ENCODE peak calls at places on chromosome 17, in six cellular contexts. Y is ascending aorta; J is fibroblast of villous mesenchyme; V is activated T-helper 1 cell treated with anti-CD3 and anti-CD28 coated beads, Interleukin-12 subunit alpha, Interleukin-12 subunit beta, Interleukin-2, Interleukin-4 antibody, amounts not matched to agents 30 ng/mL and 10 ng/mL and 1 ng/mL, durations not matched to agents 14 hours and 24 hours and 36 hours; F is uterus; C is EL. N is an unnamed sample.

GRCh38 chr17:67265620-67266019 is 20.6 kb upstream of the HELZ start:
- DNase-seq in F (no peak), Y (no peak), V (no peak), C (no peak), J (no peak), N (no peak)

GRCh38 chr17:66533572-66533971 is 231.2 kb downstream of the PRKCA start:
- DNase-seq in J (peak; percentile 87), F (peak; percentile 48), V (no peak), C (no peak), Y (no peak), N (no peak)

GRCh38 chr17:20202141-20202574 is 193.0 kb downstream of the SPECC1 start:
- DNase-seq in V (no peak), J (no peak), C (no peak), Y (no peak), F (no peak), N (no peak)

GRCh38 chr17:69597898-69598692 is 183.6 kb downstream of the MAP2K6 start:
- DNase-seq in J (peak; percentile 71), Y (no peak), F (no peak), C (peak; percentile 69), V (no peak), N (no peak)

GRCh38 chr17:48751172-48751571 is 22.6 kb upstream of the HOXB13 start:
- DNase-seq in F (no peak), Y (no peak), V (no peak), C (no peak), J (no peak), N (no peak)

GRCh38 chr17:28405632-28406477 is at the start of gene SLC46A1:
- DNase-seq in V (peak; percentile 12), C (peak; percentile 50), F (peak; percentile 61), J (peak; percentile 28), Y (no peak), N (peak; percentile 78)

GRCh38 chr17:78709119-78709681 is 72.9 kb downstream of the CYTH1 start:
- DNase-seq in C (no peak), F (no peak), J (no peak), Y (no peak), V (no peak), N (no peak)

GRCh38 chr17:74147966-74148365 is 55.5 kb upstream of the RPL38 start:
- DNase-seq in V (no peak), J (no peak), C (no peak), F (no peak), Y (no peak), N (no peak)

GRCh38 chr17:1742371-1743093 is at the start of gene SERPINF2:
- DNase-seq in J (no peak), Y (no peak), V (no peak), F (no peak), C (no peak), N (no peak)

GRCh38 chr17:71528210-71528609 is 592.6 kb upstream of the SOX9 start:
- DNase-seq in J (no peak), V (no peak), F (no peak), C (no peak), Y (no peak), N (no peak)

GRCh38 chr17:79814966-79815835 is 18.3 kb upstream of the CBX8 start:
- DNase-seq in C (peak; percentile 37), Y (no peak), V (no peak), F (no peak), J (no peak), N (peak; percentile 57)

GRCh38 chr17:7043544-7044268 is at the start of gene SLC16A11:
- DNase-seq in J (no peak), C (no peak), Y (no peak), V (no peak), F (peak; percentile 40), N (peak; percentile 64)

GRCh38 chr17:76738468-76738850 is 540 bp downstream of the MFSD11 start:
- DNase-seq in J (peak; percentile 33), F (no peak), C (no peak), V (no peak), Y (no peak), N (no peak)

N was measured in psoas muscle.